ENCODE peak calls at places on chromosomes 12 and 14, in nine cellular contexts. One of them, this sample, is unnamed. For H3K36me3, the result is how much of the 10 kb centered on the place peaks cover.

GRCh38 chr12:70927356-70927755 is 6.8 kb upstream of the PTPRR start:
- DNase-seq in heart left ventricle: no peak
- DNase-seq in sigmoid colon: no peak
- DNase-seq in HCT116: no peak
- DNase-seq in IMR-90: no peak
- DNase-seq in breast epithelium: no peak
- DNase-seq in suprapubic skin: no peak
- DNase-seq in spleen: no peak
- DNase-seq in body of pancreas: no peak
- DNase-seq in this sample: no peak

GRCh38 chr12:64595863-64596793 is 14.2 kb upstream of the RASSF3 start:
- DNase-seq in heart left ventricle: no peak
- DNase-seq in sigmoid colon: no peak
- DNase-seq in HCT116: no peak
- DNase-seq in IMR-90: no peak
- DNase-seq in breast epithelium: no peak
- DNase-seq in suprapubic skin: no peak
- DNase-seq in spleen: no peak
- DNase-seq in body of pancreas: no peak
- DNase-seq in this sample: no peak

GRCh38 chr12:58757422-58757821 is 162.9 kb downstream of the LRIG3 start:
- DNase-seq in heart left ventricle: no peak
- DNase-seq in sigmoid colon: no peak
- DNase-seq in HCT116: no peak
- DNase-seq in IMR-90: peak
- DNase-seq in breast epithelium: no peak
- DNase-seq in suprapubic skin: no peak
- DNase-seq in spleen: no peak
- DNase-seq in body of pancreas: no peak
- DNase-seq in this sample: no peak

GRCh38 chr14:80940146-80940545 is 1.4 kb downstream of the CEP128 start:
- DNase-seq in heart left ventricle: no peak
- DNase-seq in sigmoid colon: no peak
- DNase-seq in HCT116: no peak
- DNase-seq in IMR-90: no peak
- DNase-seq in breast epithelium: no peak
- DNase-seq in suprapubic skin: no peak
- DNase-seq in spleen: no peak
- DNase-seq in body of pancreas: no peak
- DNase-seq in this sample: no peak

GRCh38 chr12:18782827-18783226 is 44.9 kb downstream of the CAPZA3 start:
- DNase-seq in heart left ventricle: no peak
- DNase-seq in sigmoid colon: no peak
- DNase-seq in HCT116: no peak
- DNase-seq in IMR-90: peak
- DNase-seq in breast epithelium: no peak
- DNase-seq in suprapubic skin: no peak
- DNase-seq in spleen: no peak
- DNase-seq in body of pancreas: no peak
- DNase-seq in this sample: no peak

GRCh38 chr12:62372134-62372533 is 94.5 kb upstream of the MON2 start:
- DNase-seq in heart left ventricle: no peak
- DNase-seq in sigmoid colon: no peak
- DNase-seq in HCT116: no peak
- DNase-seq in IMR-90: no peak
- DNase-seq in breast epithelium: no peak
- DNase-seq in suprapubic skin: no peak
- DNase-seq in spleen: no peak
- DNase-seq in body of pancreas: no peak
- DNase-seq in this sample: no peak

GRCh38 chr12:12267801-12268200 is 957 bp upstream of the LRP6 start:
- DNase-seq in heart left ventricle: no peak
- DNase-seq in sigmoid colon: no peak
- DNase-seq in HCT116: no peak
- DNase-seq in IMR-90: no peak
- DNase-seq in breast epithelium: no peak
- DNase-seq in suprapubic skin: no peak
- DNase-seq in spleen: no peak
- DNase-seq in body of pancreas: no peak
- DNase-seq in this sample: no peak

GRCh38 chr14:76829650-76830421 is 3.6 kb downstream of the LRRC74A start:
- DNase-seq in heart left ventricle: peak
- DNase-seq in sigmoid colon: peak
- DNase-seq in HCT116: no peak
- DNase-seq in IMR-90: no peak
- DNase-seq in breast epithelium: no peak
- DNase-seq in suprapubic skin: no peak
- DNase-seq in spleen: no peak
- DNase-seq in body of pancreas: peak
- DNase-seq in this sample: no peak

GRCh38 chr12:7411343-7411742 is 32.6 kb downstream of the CD163L1 start:
- DNase-seq in heart left ventricle: no peak
- DNase-seq in sigmoid colon: no peak
- DNase-seq in HCT116: no peak
- DNase-seq in IMR-90: no peak
- DNase-seq in breast epithelium: no peak
- DNase-seq in suprapubic skin: no peak
- DNase-seq in spleen: no peak
- DNase-seq in body of pancreas: no peak
- DNase-seq in this sample: no peak

GRCh38 chr14:33524244-33524643 is 426.6 kb downstream of the EGLN3 start:
- DNase-seq in heart left ventricle: no peak
- DNase-seq in sigmoid colon: no peak
- DNase-seq in HCT116: no peak
- DNase-seq in IMR-90: no peak
- DNase-seq in breast epithelium: no peak
- DNase-seq in suprapubic skin: no peak
- DNase-seq in spleen: no peak
- DNase-seq in body of pancreas: no peak
- DNase-seq in this sample: no peak

DNA sequence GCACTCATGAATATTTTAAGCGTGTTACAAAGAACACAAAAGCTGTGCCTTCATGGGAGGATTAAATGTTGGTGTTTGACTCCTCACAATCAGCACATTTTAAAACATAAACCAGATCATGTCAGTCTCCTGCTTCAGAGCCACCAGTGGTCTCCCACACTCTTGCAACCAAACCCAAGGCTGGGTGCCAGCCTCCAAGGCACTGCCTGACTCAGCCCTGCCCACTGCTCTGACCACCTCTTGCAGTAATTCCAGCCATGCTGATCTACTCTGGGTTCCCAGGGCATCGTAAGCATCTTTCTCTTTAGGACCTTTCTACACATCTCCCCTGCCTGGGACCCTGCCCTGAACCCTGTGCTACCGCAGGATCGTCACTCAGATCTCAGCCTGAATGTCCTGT is 449.6 kb downstream of the RAD51B start:
- DNase-seq in heart left ventricle: no peak
- DNase-seq in sigmoid colon: no peak
- DNase-seq in HCT116: no peak
- DNase-seq in IMR-90: no peak
- DNase-seq in breast epithelium: no peak
- DNase-seq in suprapubic skin: no peak
- DNase-seq in spleen: no peak
- DNase-seq in body of pancreas: no peak
- DNase-seq in this sample: no peak
- TF ChIP-seq POLR2A in heart left ventricle: no peak
- TF ChIP-seq POLR2A in sigmoid colon: no peak
- TF ChIP-seq POLR2A in HCT116: no peak
- TF ChIP-seq POLR2A in IMR-90: no peak
- TF ChIP-seq POLR2A in breast epithelium: no peak
- TF ChIP-seq POLR2A in suprapubic skin: no peak
- TF ChIP-seq POLR2A in spleen: no peak
- TF ChIP-seq POLR2A in body of pancreas: no peak
- TF ChIP-seq POLR2A in this sample: no peak

GRCh38 chr12:124455336-124455735 is 112.1 kb downstream of the NCOR2 start:
- DNase-seq in heart left ventricle: no peak
- DNase-seq in sigmoid colon: no peak
- DNase-seq in HCT116: no peak
- DNase-seq in IMR-90: no peak
- DNase-seq in breast epithelium: no peak
- DNase-seq in suprapubic skin: peak
- DNase-seq in spleen: no peak
- DNase-seq in body of pancreas: no peak
- DNase-seq in this sample: no peak

GRCh38 chr12:124457287-124458219 is 109.9 kb downstream of the NCOR2 start:
- DNase-seq in heart left ventricle: peak
- DNase-seq in sigmoid colon: peak
- DNase-seq in HCT116: no peak
- DNase-seq in IMR-90: peak
- DNase-seq in breast epithelium: no peak
- DNase-seq in suprapubic skin: peak
- DNase-seq in spleen: peak
- DNase-seq in body of pancreas: peak
- DNase-seq in this sample: peak

GRCh38 chr12:124456133-124456651 is 111.2 kb downstream of the NCOR2 start:
- DNase-seq in heart left ventricle: no peak
- DNase-seq in sigmoid colon: no peak
- DNase-seq in HCT116: no peak
- DNase-seq in IMR-90: no peak
- DNase-seq in breast epithelium: no peak
- DNase-seq in suprapubic skin: peak
- DNase-seq in spleen: no peak
- DNase-seq in body of pancreas: no peak
- DNase-seq in this sample: no peak

GRCh38 chr12:124458220-124458991 is 109.0 kb downstream of the NCOR2 start:
- DNase-seq in heart left ventricle: no peak
- DNase-seq in sigmoid colon: no peak
- DNase-seq in HCT116: no peak
- DNase-seq in IMR-90: no peak
- DNase-seq in breast epithelium: no peak
- DNase-seq in suprapubic skin: no peak
- DNase-seq in spleen: peak
- DNase-seq in body of pancreas: no peak
- DNase-seq in this sample: no peak

DNA sequence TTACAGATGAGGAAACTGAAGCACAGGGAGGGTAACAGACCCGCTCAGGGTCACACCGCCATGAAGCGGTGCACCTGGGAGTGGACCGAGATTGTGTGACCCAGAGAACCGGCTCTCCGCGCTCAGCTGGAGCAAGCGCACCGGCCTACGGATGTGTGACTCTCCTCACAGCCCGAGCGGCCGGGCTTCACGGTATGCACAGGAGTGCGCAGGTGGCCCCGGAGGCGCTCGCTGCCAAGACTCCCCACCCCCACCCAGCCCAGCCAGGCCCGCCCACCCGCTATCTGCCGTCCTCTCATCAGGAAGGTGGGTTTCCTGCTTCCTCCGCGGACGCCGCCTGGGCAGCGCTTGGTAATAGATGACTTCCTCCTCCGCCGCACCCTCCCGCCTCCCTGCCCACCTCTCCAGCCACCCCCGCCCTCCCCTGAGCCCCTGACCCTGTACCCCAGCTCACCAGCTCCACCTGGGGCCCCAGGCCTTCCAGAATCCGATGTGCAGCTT is 110.7 kb downstream of the NCOR2 start:
- DNase-seq in heart left ventricle: no peak
- DNase-seq in sigmoid colon: peak
- DNase-seq in HCT116: no peak
- DNase-seq in IMR-90: no peak
- DNase-seq in breast epithelium: no peak
- DNase-seq in suprapubic skin: peak
- DNase-seq in spleen: peak
- DNase-seq in body of pancreas: no peak
- DNase-seq in this sample: peak
- H3K36me3 ChIP-seq in heart left ventricle: half or more
- H3K36me3 ChIP-seq in sigmoid colon: under half
- H3K36me3 ChIP-seq in HCT116: under half
- H3K36me3 ChIP-seq in IMR-90: under half
- H3K36me3 ChIP-seq in breast epithelium: under half
- H3K36me3 ChIP-seq in suprapubic skin: under half
- H3K36me3 ChIP-seq in spleen: under half
- H3K36me3 ChIP-seq in body of pancreas: under half
- H3K36me3 ChIP-seq in this sample: under half

GRCh38 chr14:93041830-93042229 is 73.9 kb downstream of the ITPK1 start:
- DNase-seq in heart left ventricle: no peak
- DNase-seq in sigmoid colon: no peak
- DNase-seq in HCT116: no peak
- DNase-seq in IMR-90: no peak
- DNase-seq in breast epithelium: no peak
- DNase-seq in suprapubic skin: no peak
- DNase-seq in spleen: no peak
- DNase-seq in body of pancreas: no peak
- DNase-seq in this sample: peak

GRCh38 chr14:93044116-93044515 is 71.6 kb downstream of the ITPK1 start:
- DNase-seq in heart left ventricle: no peak
- DNase-seq in sigmoid colon: no peak
- DNase-seq in HCT116: peak
- DNase-seq in IMR-90: no peak
- DNase-seq in breast epithelium: no peak
- DNase-seq in suprapubic skin: no peak
- DNase-seq in spleen: no peak
- DNase-seq in body of pancreas: no peak
- DNase-seq in this sample: no peak

GRCh38 chr14:93045211-93045674 is 70.5 kb downstream of the ITPK1 start:
- DNase-seq in heart left ventricle: no peak
- DNase-seq in sigmoid colon: no peak
- DNase-seq in HCT116: no peak
- DNase-seq in IMR-90: no peak
- DNase-seq in breast epithelium: no peak
- DNase-seq in suprapubic skin: no peak
- DNase-seq in spleen: peak
- DNase-seq in body of pancreas: no peak
- DNase-seq in this sample: no peak

GRCh38 chr14:93044601-93045000 is 71.1 kb downstream of the ITPK1 start:
- DNase-seq in heart left ventricle: no peak
- DNase-seq in sigmoid colon: no peak
- DNase-seq in HCT116: no peak
- DNase-seq in IMR-90: no peak
- DNase-seq in breast epithelium: no peak
- DNase-seq in suprapubic skin: no peak
- DNase-seq in spleen: peak
- DNase-seq in body of pancreas: no peak
- DNase-seq in this sample: peak

GRCh38 chr14:93042968-93043940 is 72.5 kb downstream of the ITPK1 start:
- DNase-seq in heart left ventricle: peak
- DNase-seq in sigmoid colon: no peak
- DNase-seq in HCT116: peak
- DNase-seq in IMR-90: peak
- DNase-seq in breast epithelium: peak
- DNase-seq in suprapubic skin: peak
- DNase-seq in spleen: no peak
- DNase-seq in body of pancreas: peak
- DNase-seq in this sample: peak
- TF ChIP-seq POLR2A in heart left ventricle: no peak
- TF ChIP-seq POLR2A in sigmoid colon: no peak
- TF ChIP-seq POLR2A in HCT116: no peak
- TF ChIP-seq POLR2A in IMR-90: no peak
- TF ChIP-seq POLR2A in breast epithelium: no peak
- TF ChIP-seq POLR2A in suprapubic skin: no peak
- TF ChIP-seq POLR2A in spleen: no peak
- TF ChIP-seq POLR2A in body of pancreas: no peak
- TF ChIP-seq POLR2A in this sample: peak

GRCh38 chr14:51715742-51716141 is 64.0 kb downstream of the FRMD6 start:
- DNase-seq in heart left ventricle: no peak
- DNase-seq in sigmoid colon: no peak
- DNase-seq in HCT116: no peak
- DNase-seq in IMR-90: no peak
- DNase-seq in breast epithelium: no peak
- DNase-seq in suprapubic skin: no peak
- DNase-seq in spleen: no peak
- DNase-seq in body of pancreas: no peak
- DNase-seq in this sample: no peak
- H3K36me3 ChIP-seq in heart left ventricle: half or more
- H3K36me3 ChIP-seq in sigmoid colon: under half
- H3K36me3 ChIP-seq in HCT116: under half
- H3K36me3 ChIP-seq in IMR-90: under half
- H3K36me3 ChIP-seq in breast epithelium: under half
- H3K36me3 ChIP-seq in suprapubic skin: half or more
- H3K36me3 ChIP-seq in spleen: under half
- H3K36me3 ChIP-seq in body of pancreas: under half
- H3K36me3 ChIP-seq in this sample: under half

GRCh38 chr14:100239840-100240724 is 1.1 kb downstream of the YY1 start:
- DNase-seq in heart left ventricle: peak
- DNase-seq in sigmoid colon: peak
- DNase-seq in HCT116: peak
- DNase-seq in IMR-90: peak
- DNase-seq in breast epithelium: peak
- DNase-seq in suprapubic skin: peak
- DNase-seq in spleen: peak
- DNase-seq in body of pancreas: peak
- DNase-seq in this sample: peak
- TF ChIP-seq POLR2A in heart left ventricle: peak
- TF ChIP-seq POLR2A in sigmoid colon: peak
- TF ChIP-seq POLR2A in HCT116: no peak
- TF ChIP-seq POLR2A in IMR-90: peak
- TF ChIP-seq POLR2A in breast epithelium: no peak
- TF ChIP-seq POLR2A in suprapubic skin: no peak
- TF ChIP-seq POLR2A in spleen: peak
- TF ChIP-seq POLR2A in body of pancreas: peak
- TF ChIP-seq POLR2A in this sample: peak